ENCODE peak calls at places on chromosomes 13 and 19, in five cellular contexts. X is GM23338, I is fibroblast of lung, L is right lobe of liver, F is OCI-LY7. U is an unnamed sample.

GRCh38 chr13:57443494-57443893 is 188.1 kb upstream of the PCDH17 start:
- DNase-seq in I (no peak), L (no peak), F (no peak), X (no peak), U (no peak)

GRCh38 chr19:47428177-47428894 is 9.0 kb upstream of the MEIS3 start:
- DNase-seq in I (peak; percentile 99), L (no peak), X (peak; percentile 100), F (peak; percentile 99), U (peak; percentile 90)

GRCh38 chr19:47432091-47432490 is 12.8 kb upstream of the MEIS3 start:
- DNase-seq in L (no peak), F (no peak), X (no peak), I (no peak), U (no peak)

GRCh38 chr19:1070576-1070930 is 3.6 kb downstream of the ARHGAP45 start:
- DNase-seq in I (no peak), X (peak; percentile 86), F (no peak), L (peak; percentile 48), U (no peak)

GRCh38 chr13:104773775-104774174 is 1707.6 kb upstream of the SLC10A2 start:
- DNase-seq in X (peak; percentile 86), I (peak; percentile 55), F (peak; percentile 20), L (no peak), U (peak; percentile 25)

GRCh38 chr13:48574036-48574796 is 41.3 kb upstream of the RCBTB2 start:
- DNase-seq in F (peak; percentile 45), I (no peak), L (no peak), X (no peak), U (no peak)

GRCh38 chr13:99067160-99067985 is 89.5 kb upstream of the DOCK9 start:
- DNase-seq in L (no peak), F (no peak), I (peak; percentile 94), X (no peak), U (peak; percentile 90)

GRCh38 chr19:13241321-13242104 is 91.3 kb downstream of the IER2 start:
- DNase-seq in I (no peak), F (peak; percentile 42), L (no peak), X (peak; percentile 59), U (no peak)

GRCh38 chr13:99379856-99380255 is 72.7 kb upstream of the GPR183 start:
- DNase-seq in I (no peak), X (no peak), L (no peak), F (no peak), U (no peak)

GRCh38 chr13:99973163-99973785 is 1.7 kb upstream of the ZIC5 start:
- DNase-seq in F (no peak), L (no peak), X (no peak), I (no peak), U (no peak)

GRCh38 chr13:72390909-72391308 is 336.5 kb downstream of the MZT1 start:
- DNase-seq in L (no peak), F (no peak), I (peak; percentile 52), X (no peak), U (peak; percentile 97)

GRCh38 chr13:105804561-105805190 is 730.8 kb downstream of the EFNB2 start:
- DNase-seq in I (peak; percentile 82), L (no peak), X (no peak), F (no peak), U (peak; percentile 61)

GRCh38 chr19:15177269-15178116 is 23.3 kb downstream of the NOTCH3 start:
- DNase-seq in L (peak; percentile 82), I (peak; percentile 59), F (peak; percentile 78), X (peak; percentile 92), U (no peak)

GRCh38 chr19:23810496-23810895 is 51.8 kb upstream of the ZNF681 start:
- DNase-seq in L (no peak), I (no peak), X (no peak), F (no peak), U (no peak)

GRCh38 chr13:27857271-27857670 is 62.5 kb upstream of the PDX1 start:
- DNase-seq in L (no peak), F (no peak), X (peak; percentile 32), I (no peak), U (no peak)

GRCh38 chr19:2663920-2664571 is 38.4 kb downstream of the GNG7 start:
- DNase-seq in X (no peak), L (no peak), I (no peak), F (peak; percentile 75), U (no peak)

GRCh38 chr19:48964205-48965032 is 690 bp upstream of the FTL start:
- DNase-seq in L (peak; percentile 72), X (peak; percentile 82), I (peak; percentile 43), F (no peak), U (no peak)

GRCh38 chr19:48962029-48962848 is 2.9 kb upstream of the FTL start:
- DNase-seq in X (peak; percentile 59), F (peak; percentile 83), L (peak; percentile 94), I (no peak), U (peak; percentile 30)

GRCh38 chr19:48962849-48963165 is 2.3 kb upstream of the FTL start:
- DNase-seq in L (no peak), I (no peak), F (no peak), X (peak; percentile 29), U (no peak)

GRCh38 chr19:48965033-48965805 is at the start of gene FTL:
- DNase-seq in L (peak; percentile 99), X (peak; percentile 96), F (peak; percentile 97), I (peak; percentile 92), U (peak; percentile 79)

GRCh38 chr19:48963371-48964204 is 1.5 kb upstream of the FTL start:
- DNase-seq in X (peak; percentile 89), L (peak; percentile 93), F (no peak), I (peak; percentile 70), U (no peak)
- H3K4me1 ChIP-seq in X (peaks cover 18% of the 10 kb centered on the region), L (no peaks in the 10 kb centered on the region), F (peaks cover 53% of the 10 kb centered on the region), I (peaks cover 19% of the 10 kb centered on the region), U (peaks cover 22% of the 10 kb centered on the region)

GRCh38 chr13:38309397-38309796 is 40.3 kb upstream of the UFM1 start:
- DNase-seq in I (no peak), F (no peak), X (no peak), L (no peak), U (peak; percentile 86)
- H3K27ac ChIP-seq in I (no peak overlapping the region), F (no peak overlapping the region), X (no peak overlapping the region), L (no peak overlapping the region), U (peak overlapping the region; percentile 70)

DNA sequence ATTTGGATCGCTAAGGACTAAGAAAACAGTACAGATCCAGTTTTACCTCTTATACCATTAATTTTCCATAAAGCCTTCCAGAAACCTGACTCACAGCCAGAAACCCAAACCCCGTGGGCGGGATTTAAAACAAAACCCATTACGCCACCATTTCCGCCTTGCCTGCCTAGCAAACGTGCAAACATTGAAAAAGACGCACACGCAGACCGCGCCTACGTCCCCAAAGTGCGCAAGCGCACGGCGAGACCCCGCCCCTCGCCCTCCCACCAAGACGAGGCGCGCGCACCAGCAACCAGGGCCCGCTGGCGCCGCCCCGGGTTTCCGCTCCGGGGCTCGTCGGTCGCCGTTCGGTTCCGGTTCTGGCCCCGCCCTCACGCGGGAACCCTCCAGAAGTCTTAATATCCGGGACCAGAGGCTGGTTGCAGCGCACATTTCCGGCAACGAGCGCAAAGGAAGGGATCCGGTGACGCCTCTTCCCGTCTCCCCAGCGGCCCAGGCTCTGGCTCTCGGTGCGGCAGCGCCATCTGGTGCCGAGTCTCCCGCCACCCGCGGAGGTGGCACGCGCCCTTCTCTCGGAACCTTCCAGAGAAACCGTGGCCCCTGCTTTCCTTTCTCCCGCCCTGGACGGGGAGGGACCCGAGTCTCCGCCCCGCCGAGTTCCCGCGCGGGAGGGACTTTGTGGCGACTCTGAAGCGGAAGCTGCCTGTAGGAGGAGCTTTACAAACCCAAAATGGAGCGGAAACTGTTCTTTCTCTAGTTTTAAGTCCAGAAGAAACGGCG is 256.9 kb upstream of the STARD13 start:
- DNase-seq in X (peak; percentile 95), L (peak; percentile 99), I (peak; percentile 99), F (peak; percentile 98), U (peak; percentile 98)
- TF ChIP-seq CTCF in X (peak; percentile 83), L (peak; percentile 96), I (peak; percentile 58), F (peak; percentile 83), U (peak; percentile 100)

DNA sequence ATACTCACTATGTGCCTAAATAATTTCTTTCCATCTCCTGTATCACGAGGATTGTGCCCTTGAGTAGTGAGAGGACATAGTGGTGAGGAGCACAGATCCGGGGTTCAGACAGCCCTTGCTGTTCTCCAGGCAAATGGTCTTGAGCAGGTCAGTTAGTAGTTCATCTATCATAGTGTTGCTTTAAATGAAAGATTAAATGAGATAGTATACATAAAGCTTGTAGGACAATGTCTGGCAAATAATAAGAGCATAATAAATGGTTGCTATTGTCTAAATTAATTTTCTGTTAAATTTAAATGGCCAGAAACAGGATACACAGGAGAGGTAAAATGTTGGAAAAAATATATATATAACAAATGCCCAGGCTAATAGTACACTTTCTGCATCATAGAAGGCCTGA is 23.4 kb downstream of the FAM124A start:
- DNase-seq in X (no peak), F (no peak), I (no peak), L (no peak), U (no peak)
- H3K4me1 ChIP-seq in X (peaks cover 75% of the 10 kb centered on the region), F (no peaks in the 10 kb centered on the region), I (no peaks in the 10 kb centered on the region), L (no peaks in the 10 kb centered on the region), U (no peaks in the 10 kb centered on the region)